ENCODE peak calls at places on chromosomes 7 and 10, in six cellular contexts. L is PC-3, P is MM.1S, G is hepatocyte, Z is SK-N-SH, F is GM23338. K is an unnamed sample.

GRCh38 chr10:122756656-122757055 is 57.0 kb upstream of the C10orf120 start:
- DNase-seq in L (no peak), F (no peak), Z (no peak), G (no peak), P (no peak), K (no peak)

GRCh38 chr10:121813211-121813812 is 114.5 kb downstream of the ATE1 start:
- DNase-seq in F (no peak), Z (no peak), G (peak; percentile 13), P (no peak), L (no peak), K (no peak)

GRCh38 chr7:37040330-37040729 is 316.0 kb upstream of the AOAH start:
- DNase-seq in P (no peak), F (no peak), L (no peak), G (no peak), Z (no peak), K (no peak)

GRCh38 chr7:133650487-133651292 is 397.8 kb downstream of the EXOC4 start:
- DNase-seq in G (no peak), L (no peak), F (no peak), Z (no peak), P (no peak), K (no peak)

GRCh38 chr7:123729217-123729578 is 19.6 kb downstream of the WASL start:
- DNase-seq in F (no peak), P (no peak), Z (no peak), G (no peak), L (no peak), K (no peak)

GRCh38 chr7:12322903-12323300 is 80.8 kb downstream of the VWDE start:
- DNase-seq in P (no peak), Z (no peak), F (no peak), L (peak; percentile 72), G (no peak), K (no peak)

GRCh38 chr7:42883950-42884349 is 27.9 kb downstream of the C7orf25 start:
- DNase-seq in P (no peak), G (no peak), Z (no peak), F (peak; percentile 31), L (peak; percentile 90), K (peak; percentile 28)

GRCh38 chr7:8973601-8974000 is 540.2 kb downstream of the NXPH1 start:
- DNase-seq in G (no peak), P (no peak), F (peak; percentile 8), Z (no peak), L (no peak), K (no peak)

GRCh38 chr7:12031638-12032037 is 179.5 kb upstream of the TMEM106B start:
- DNase-seq in L (peak; percentile 71), Z (no peak), F (peak; percentile 72), G (peak; percentile 5), P (peak; percentile 17), K (no peak)

GRCh38 chr7:119175916-119176627 is 951.6 kb downstream of the ANKRD7 start:
- DNase-seq in L (peak; percentile 79), Z (peak; percentile 26), G (peak; percentile 90), F (peak; percentile 98), P (peak; percentile 84), K (peak; percentile 94)

GRCh38 chr7:101618916-101619315 is 10.2 kb downstream of the MYL10 start:
- DNase-seq in F (no peak), G (no peak), Z (peak; percentile 49), P (no peak), L (no peak), K (no peak)

GRCh38 chr10:1559311-1559710 is 178.0 kb downstream of the ADARB2 start:
- DNase-seq in P (no peak), F (no peak), G (no peak), L (no peak), Z (no peak), K (no peak)

GRCh38 chr10:120386896-120387295 is 70.1 kb upstream of the PLPP4 start:
- DNase-seq in Z (no peak), F (no peak), G (no peak), L (no peak), P (no peak), K (no peak)

GRCh38 chr10:109889867-109890266 is 33.4 kb downstream of the XPNPEP1 start:
- DNase-seq in G (no peak), P (no peak), F (no peak), Z (no peak), L (peak; percentile 24), K (no peak)

GRCh38 chr7:114062810-114063209 is 144.0 kb upstream of the PPP1R3A start:
- DNase-seq in L (no peak), G (no peak), P (no peak), Z (no peak), F (no peak), K (no peak)

GRCh38 chr10:118840071-118840775 is 85.5 kb upstream of the CACUL1 start:
- DNase-seq in P (no peak), G (no peak), F (no peak), Z (no peak), L (peak; percentile 80), K (no peak)

GRCh38 chr7:106128846-106129245 is 16.7 kb upstream of the SYPL1 start:
- DNase-seq in Z (no peak), G (no peak), P (no peak), F (no peak), L (no peak), K (no peak)

GRCh38 chr10:60809157-60809556 is 30.9 kb downstream of the CDK1 start:
- DNase-seq in P (no peak), F (no peak), G (peak; percentile 57), Z (no peak), L (peak; percentile 68), K (no peak)

GRCh38 chr7:36032362-36032818 is 120.7 kb upstream of the EEPD1 start:
- DNase-seq in L (peak; percentile 89), Z (no peak), F (no peak), P (no peak), G (no peak), K (no peak)

GRCh38 chr10:91022924-91023707 is 102.2 kb upstream of the ANKRD1 start:
- DNase-seq in F (no peak), L (no peak), G (no peak), P (no peak), Z (no peak), K (no peak)

GRCh38 chr10:92822060-92822634 is 26.2 kb upstream of the EXOC6 start:
- DNase-seq in Z (no peak), P (no peak), F (no peak), G (peak; percentile 51), L (peak; percentile 85), K (no peak)

GRCh38 chr10:44284198-44285084 is 100.5 kb downstream of the CXCL12 start:
- DNase-seq in F (no peak), P (no peak), G (no peak), Z (no peak), L (no peak), K (no peak)

GRCh38 chr10:22478555-22479334 is 133.4 kb downstream of the SPAG6 start:
- DNase-seq in Z (no peak), F (no peak), L (no peak), P (no peak), G (no peak), K (no peak)

GRCh38 chr10:3091346-3091787 is 24.0 kb downstream of the PFKP start:
- DNase-seq in Z (no peak), L (peak; percentile 82), P (no peak), F (no peak), G (peak; percentile 67), K (no peak)

GRCh38 chr10:2439983-2440382 is 627.4 kb upstream of the PFKP start:
- DNase-seq in Z (no peak), P (no peak), L (no peak), G (no peak), F (no peak), K (no peak)

GRCh38 chr7:151626422-151627115 is 106.9 kb upstream of the RHEB start:
- DNase-seq in F (peak; percentile 77), L (peak; percentile 66), P (peak; percentile 23), Z (peak; percentile 56), G (peak; percentile 45), K (peak; percentile 74)

GRCh38 chr7:99004216-99004615 is 125.9 kb downstream of the TRRAP start:
- DNase-seq in P (no peak), G (no peak), F (no peak), Z (no peak), L (no peak), K (no peak)

GRCh38 chr10:43037440-43037839 is 39.4 kb upstream of the RET start:
- DNase-seq in Z (no peak), F (no peak), G (no peak), P (no peak), L (no peak), K (no peak)

GRCh38 chr7:6423942-6424701 is 23.6 kb downstream of the DAGLB start:
- DNase-seq in G (no peak), L (peak; percentile 61), Z (peak; percentile 44), P (no peak), F (peak; percentile 32), K (no peak)

GRCh38 chr10:88755753-88756152 is 4.1 kb upstream of the LIPN start:
- DNase-seq in L (no peak), G (no peak), Z (no peak), P (no peak), F (no peak), K (no peak)

GRCh38 chr10:110755781-110756180 is 111.6 kb downstream of the RBM20 start:
- DNase-seq in G (no peak), L (no peak), P (no peak), F (no peak), Z (no peak), K (no peak)

GRCh38 chr7:74138334-74138867 is 35.8 kb upstream of the EIF4H start:
- DNase-seq in G (no peak), F (peak; percentile 56), L (no peak), Z (no peak), P (no peak), K (peak; percentile 16)

GRCh38 chr7:93120981-93121549 is 3.3 kb upstream of the SAMD9 start:
- DNase-seq in G (no peak), L (no peak), F (no peak), Z (no peak), P (no peak), K (no peak)

GRCh38 chr7:150368884-150369739 is 490 bp downstream of the REPIN1 start:
- DNase-seq in G (peak; percentile 81), Z (peak; percentile 93), F (peak; percentile 94), L (peak; percentile 52), P (peak; percentile 89), K (peak; percentile 92)
- TF ChIP-seq EZH2phosphoT487 in G (no peak), Z (no peak), F (no peak), L (no peak), P (no peak), K (no peak)

GRCh38 chr10:97292097-97292861 is at the start of gene ARHGAP19:
- DNase-seq in G (peak; percentile 98), Z (peak; percentile 92), F (peak; percentile 99), P (peak; percentile 98), L (peak; percentile 96), K (peak; percentile 98)
- TF ChIP-seq CTCF in G (peak; percentile 27), Z (peak; percentile 35), F (no peak), P (peak; percentile 25), L (peak; percentile 30), K (peak; percentile 18)

GRCh38 chr10:27380929-27381358 is 123.2 kb upstream of the RAB18 start:
- DNase-seq in Z (no peak), P (no peak), F (no peak), L (no peak), G (no peak), K (no peak)
- H3K27me3 ChIP-seq in Z (peaks cover 5% of the 10 kb centered on the region), P (no peaks in the 10 kb centered on the region), F (no peaks in the 10 kb centered on the region), L (no peaks in the 10 kb centered on the region), G (no peaks in the 10 kb centered on the region), K (no peaks in the 10 kb centered on the region)

DNA sequence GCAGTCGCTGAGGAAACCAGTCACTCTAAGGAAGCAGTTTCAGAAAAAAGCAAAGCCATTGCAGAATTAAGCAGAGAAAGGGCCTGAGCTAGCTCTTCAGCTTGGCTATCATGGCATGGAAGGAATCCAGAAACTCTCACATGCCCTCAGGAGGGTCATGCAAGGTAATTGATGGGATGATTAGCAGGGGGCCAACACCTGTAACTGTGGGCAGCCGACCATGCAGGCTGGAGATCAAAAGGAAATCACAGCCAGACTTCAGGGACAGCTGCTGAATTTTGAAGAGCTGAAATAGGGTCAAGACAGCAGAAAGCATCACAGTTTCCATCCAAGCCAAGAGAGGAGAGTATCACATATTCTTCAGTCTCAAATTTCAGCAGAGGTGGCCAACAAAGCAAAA is 239.6 kb upstream of the STEAP1 start:
- DNase-seq in L (no peak), F (peak; percentile 2), G (no peak), P (no peak), Z (no peak), K (peak; percentile 21)
- TF ChIP-seq EZH2phosphoT487 in L (no peak), F (no peak), G (no peak), P (no peak), Z (no peak), K (no peak)

K was measured in neural progenitor cell.